ENCODE peak calls at places on chromosomes 16 and 17, in ten cellular contexts. J is endodermal cell, G is fibroblast of lung, N is A549, Z is ovary, A is thoracic aorta, O is OCI-LY7, Q is WERI-Rb-1, X is sigmoid colon, W is heart left ventricle. R is an unnamed sample.
A peak's percentile ranks its signal among the peaks of the same experiment; 100 is the strongest.

GRCh38 chr17:17849147-17849820 is 12.5 kb upstream of the SREBF1 start:
- DNase-seq in X (peak; percentile 83), N (no peak), J (peak; percentile 72), A (peak; percentile 35), W (peak; percentile 54), Q (no peak), Z (peak; percentile 77), G (peak; percentile 54), O (no peak), R (no peak)

GRCh38 chr16:84507011-84507982 is 2.8 kb upstream of the MEAK7 start:
- DNase-seq in A (no peak), Z (peak; percentile 29), W (no peak), O (peak; percentile 89), Q (no peak), N (no peak), X (no peak), J (no peak), G (no peak), R (no peak)

GRCh38 chr16:78122774-78123315 is 23.4 kb downstream of the WWOX start:
- DNase-seq in Q (peak; percentile 14), N (peak; percentile 46), A (no peak), O (peak; percentile 63), G (peak; percentile 41), W (no peak), J (no peak), X (no peak), Z (peak; percentile 26), R (peak; percentile 41)

GRCh38 chr16:57283956-57284205 is 591 bp downstream of the PLLP start:
- DNase-seq in G (no peak), Z (no peak), Q (no peak), X (no peak), A (no peak), W (no peak), N (no peak), O (no peak), J (no peak), R (no peak)

GRCh38 chr16:84308120-84308519 is 13.4 kb downstream of the WFDC1 start:
- DNase-seq in Z (peak; percentile 41), W (peak; percentile 28), O (peak; percentile 46), N (peak; percentile 64), A (no peak), Q (peak; percentile 67), X (peak; percentile 87), G (no peak), J (peak; percentile 91), R (peak; percentile 14)

GRCh38 chr16:50202926-50203624 is 50.0 kb downstream of the TENT4B start:
- DNase-seq in Q (no peak), O (no peak), Z (no peak), N (peak; percentile 81), X (no peak), A (no peak), W (no peak), J (no peak), G (peak; percentile 94), R (peak; percentile 83)

GRCh38 chr16:24701521-24701951 is 27.9 kb upstream of the TNRC6A start:
- DNase-seq in X (no peak), A (no peak), J (no peak), G (peak; percentile 71), Q (no peak), W (no peak), N (peak; percentile 48), Z (no peak), O (no peak), R (no peak)

GRCh38 chr17:34024303-34025178 is 230.5 kb upstream of the CCL2 start:
- DNase-seq in X (no peak), O (no peak), Q (peak; percentile 14), Z (no peak), N (no peak), G (no peak), W (no peak), A (no peak), J (peak; percentile 70), R (no peak)

GRCh38 chr16:79402356-79402755 is 198.2 kb downstream of the MAF start:
- DNase-seq in Z (peak; percentile 19), G (no peak), X (no peak), O (no peak), J (peak; percentile 65), W (no peak), N (no peak), Q (no peak), A (no peak), R (peak; percentile 71)

GRCh38 chr16:68328860-68329370 is 18.1 kb downstream of the PRMT7 start:
- DNase-seq in Q (no peak), W (no peak), O (no peak), G (no peak), Z (no peak), N (no peak), A (no peak), X (no peak), J (no peak), R (no peak)

GRCh38 chr17:78374631-78375274 is 3.7 kb upstream of the PGS1 start:
- DNase-seq in O (no peak), J (peak; percentile 87), N (no peak), G (peak; percentile 93), Q (no peak), X (no peak), Z (no peak), W (no peak), A (no peak), R (no peak)
- H3K27ac ChIP-seq in O (no peak overlapping the region), J (peak overlapping the region; percentile 83), N (no peak overlapping the region), G (peak overlapping the region; percentile 99), Q (no peak overlapping the region), X (peak overlapping the region; percentile 71), Z (no peak overlapping the region), W (peak overlapping the region; percentile 62), A (peak overlapping the region; percentile 60), R (peak overlapping the region; percentile 71)

DNA sequence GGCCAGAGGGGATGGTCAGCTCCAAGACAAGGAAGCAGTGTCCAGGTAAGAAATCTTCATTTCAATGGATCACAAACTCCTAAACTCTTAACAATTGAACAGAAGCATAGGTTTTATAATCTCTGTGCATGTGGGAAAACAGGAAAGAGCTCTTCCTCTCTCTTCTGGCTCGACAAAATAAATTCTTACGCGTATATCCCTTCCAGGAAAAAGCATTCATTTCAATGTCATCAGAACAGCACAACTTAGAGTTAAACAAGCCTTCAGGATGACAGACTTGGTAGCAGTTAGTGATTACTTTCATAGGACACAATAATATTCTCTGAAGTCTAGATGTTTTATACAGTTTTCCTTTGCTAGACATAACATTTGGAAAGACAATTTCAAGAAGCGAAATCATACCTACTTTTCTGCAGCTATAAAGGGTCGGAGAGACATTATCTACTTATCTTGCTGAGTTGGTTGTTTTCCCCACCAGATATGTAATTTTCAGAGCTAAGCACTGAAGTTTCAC is 19.3 kb upstream of the SLC35G3 start:
- DNase-seq in N (no peak), Q (no peak), Z (no peak), G (no peak), A (no peak), J (no peak), O (no peak), X (no peak), W (no peak), R (no peak)
- H3K27ac ChIP-seq in N (no peak overlapping the region), Q (no peak overlapping the region), Z (no peak overlapping the region), G (no peak overlapping the region), A (no peak overlapping the region), J (no peak overlapping the region), O (no peak overlapping the region), X (no peak overlapping the region), W (peak overlapping the region; percentile 74), R (no peak overlapping the region)

GRCh38 chr17:42578282-42578869 is 847 bp upstream of the PSMC3IP start:
- DNase-seq in J (peak; percentile 98), G (peak; percentile 59), Q (peak; percentile 96), A (no peak), O (peak; percentile 93), W (peak; percentile 65), X (peak; percentile 87), N (peak; percentile 85), Z (peak; percentile 81), R (peak; percentile 83)
- H3K27ac ChIP-seq in J (peak overlapping the region; percentile 47), G (peak overlapping the region; percentile 91), Q (peak overlapping the region; percentile 87), A (peak overlapping the region; percentile 82), O (peak overlapping the region; percentile 93), W (peak overlapping the region; percentile 98), X (peak overlapping the region; percentile 88), N (peak overlapping the region; percentile 87), Z (peak overlapping the region; percentile 78), R (peak overlapping the region; percentile 92)

GRCh38 chr17:19426631-19427030 is 15.6 kb downstream of the RNF112 start:
- DNase-seq in Q (no peak), A (no peak), N (no peak), J (peak; percentile 88), O (no peak), Z (no peak), X (no peak), W (no peak), G (no peak), R (no peak)
- H3K27ac ChIP-seq in Q (no peak overlapping the region), A (no peak overlapping the region), N (no peak overlapping the region), J (no peak overlapping the region), O (no peak overlapping the region), Z (no peak overlapping the region), X (no peak overlapping the region), W (no peak overlapping the region), G (no peak overlapping the region), R (no peak overlapping the region)